ENCODE peak calls at places on chromosome 10, in eight cellular contexts. One of them, this sample, is unnamed.

GRCh38 chr10:112958275-112958995 is 8.4 kb downstream of the TCF7L2 start:
- DNase-seq in kidney epithelial cell: peak; percentile 85
- DNase-seq in NCI-H2029: no peak
- DNase-seq in DMS53: no peak
- DNase-seq in choroid plexus epithelial cell: peak; percentile 95
- DNase-seq in endodermal cell: no peak
- DNase-seq in CD8-positive, alpha-beta T cell: no peak
- DNase-seq in HCEC 1CT: peak; percentile 92
- DNase-seq in this sample: no peak

GRCh38 chr10:117168135-117168674 is 29.1 kb upstream of the KCNK18 start:
- DNase-seq in kidney epithelial cell: no peak
- DNase-seq in NCI-H2029: no peak
- DNase-seq in DMS53: peak; percentile 69
- DNase-seq in choroid plexus epithelial cell: peak; percentile 22
- DNase-seq in endodermal cell: peak; percentile 92
- DNase-seq in CD8-positive, alpha-beta T cell: peak; percentile 45
- DNase-seq in HCEC 1CT: peak; percentile 34
- DNase-seq in this sample: no peak

GRCh38 chr10:47364911-47365310 is 16.7 kb downstream of the RBP3 start:
- DNase-seq in kidney epithelial cell: no peak
- DNase-seq in NCI-H2029: no peak
- DNase-seq in DMS53: no peak
- DNase-seq in choroid plexus epithelial cell: no peak
- DNase-seq in endodermal cell: no peak
- DNase-seq in CD8-positive, alpha-beta T cell: no peak
- DNase-seq in HCEC 1CT: no peak
- DNase-seq in this sample: no peak

GRCh38 chr10:113434950-113435349 is 117.9 kb upstream of the HABP2 start:
- DNase-seq in kidney epithelial cell: no peak
- DNase-seq in NCI-H2029: no peak
- DNase-seq in DMS53: no peak
- DNase-seq in choroid plexus epithelial cell: no peak
- DNase-seq in endodermal cell: no peak
- DNase-seq in CD8-positive, alpha-beta T cell: no peak
- DNase-seq in HCEC 1CT: no peak
- DNase-seq in this sample: no peak

GRCh38 chr10:120048358-120048757 is 155.8 kb downstream of the SEC23IP start:
- DNase-seq in kidney epithelial cell: no peak
- DNase-seq in NCI-H2029: no peak
- DNase-seq in DMS53: no peak
- DNase-seq in choroid plexus epithelial cell: no peak
- DNase-seq in endodermal cell: no peak
- DNase-seq in CD8-positive, alpha-beta T cell: no peak
- DNase-seq in HCEC 1CT: no peak
- DNase-seq in this sample: no peak

GRCh38 chr10:122130474-122131110 is 140.5 kb upstream of the BTBD16 start:
- DNase-seq in kidney epithelial cell: no peak
- DNase-seq in NCI-H2029: no peak
- DNase-seq in DMS53: no peak
- DNase-seq in choroid plexus epithelial cell: peak; percentile 58
- DNase-seq in endodermal cell: no peak
- DNase-seq in CD8-positive, alpha-beta T cell: no peak
- DNase-seq in HCEC 1CT: no peak
- DNase-seq in this sample: no peak

GRCh38 chr10:79068562-79069324 is at the start of gene ZMIZ1:
- DNase-seq in kidney epithelial cell: peak; percentile 61
- DNase-seq in NCI-H2029: peak; percentile 67
- DNase-seq in DMS53: peak; percentile 96
- DNase-seq in choroid plexus epithelial cell: peak; percentile 94
- DNase-seq in endodermal cell: peak; percentile 95
- DNase-seq in CD8-positive, alpha-beta T cell: peak; percentile 74
- DNase-seq in HCEC 1CT: peak; percentile 96
- DNase-seq in this sample: peak; percentile 98

GRCh38 chr10:78973901-78974408 is 94.8 kb upstream of the ZMIZ1 start:
- DNase-seq in kidney epithelial cell: no peak
- DNase-seq in NCI-H2029: peak; percentile 83
- DNase-seq in DMS53: peak; percentile 96
- DNase-seq in choroid plexus epithelial cell: peak; percentile 67
- DNase-seq in endodermal cell: peak; percentile 94
- DNase-seq in CD8-positive, alpha-beta T cell: peak; percentile 29
- DNase-seq in HCEC 1CT: peak; percentile 67
- DNase-seq in this sample: no peak

GRCh38 chr10:79483299-79483698 is 29.0 kb upstream of the EIF5AL1 start:
- DNase-seq in kidney epithelial cell: no peak
- DNase-seq in NCI-H2029: no peak
- DNase-seq in DMS53: no peak
- DNase-seq in choroid plexus epithelial cell: no peak
- DNase-seq in endodermal cell: no peak
- DNase-seq in CD8-positive, alpha-beta T cell: no peak
- DNase-seq in HCEC 1CT: no peak
- DNase-seq in this sample: no peak

GRCh38 chr10:118840071-118840775 is 85.5 kb upstream of the CACUL1 start:
- DNase-seq in kidney epithelial cell: peak; percentile 19
- DNase-seq in NCI-H2029: no peak
- DNase-seq in DMS53: peak; percentile 55
- DNase-seq in choroid plexus epithelial cell: peak; percentile 28
- DNase-seq in endodermal cell: peak; percentile 60
- DNase-seq in CD8-positive, alpha-beta T cell: no peak
- DNase-seq in HCEC 1CT: peak; percentile 34
- DNase-seq in this sample: no peak

GRCh38 chr10:55497893-55498499 is 697.0 kb upstream of the PCDH15 start:
- DNase-seq in kidney epithelial cell: no peak
- DNase-seq in NCI-H2029: no peak
- DNase-seq in DMS53: no peak
- DNase-seq in choroid plexus epithelial cell: no peak
- DNase-seq in endodermal cell: no peak
- DNase-seq in CD8-positive, alpha-beta T cell: no peak
- DNase-seq in HCEC 1CT: no peak
- DNase-seq in this sample: no peak

GRCh38 chr10:31133628-31134302 is 102.1 kb upstream of the ZNF438 start:
- DNase-seq in kidney epithelial cell: no peak
- DNase-seq in NCI-H2029: peak; percentile 51
- DNase-seq in DMS53: peak; percentile 90
- DNase-seq in choroid plexus epithelial cell: peak; percentile 87
- DNase-seq in endodermal cell: peak; percentile 88
- DNase-seq in CD8-positive, alpha-beta T cell: peak; percentile 48
- DNase-seq in HCEC 1CT: peak; percentile 68
- DNase-seq in this sample: peak; percentile 95

GRCh38 chr10:3225589-3225988 is 53.0 kb upstream of the PITRM1 start:
- DNase-seq in kidney epithelial cell: no peak
- DNase-seq in NCI-H2029: no peak
- DNase-seq in DMS53: no peak
- DNase-seq in choroid plexus epithelial cell: peak; percentile 80
- DNase-seq in endodermal cell: no peak
- DNase-seq in CD8-positive, alpha-beta T cell: no peak
- DNase-seq in HCEC 1CT: peak; percentile 54
- DNase-seq in this sample: no peak

GRCh38 chr10:7526017-7526400 is 115.2 kb upstream of the SFMBT2 start:
- DNase-seq in kidney epithelial cell: no peak
- DNase-seq in NCI-H2029: no peak
- DNase-seq in DMS53: peak; percentile 30
- DNase-seq in choroid plexus epithelial cell: no peak
- DNase-seq in endodermal cell: peak; percentile 57
- DNase-seq in CD8-positive, alpha-beta T cell: no peak
- DNase-seq in HCEC 1CT: no peak
- DNase-seq in this sample: no peak

GRCh38 chr10:69179743-69180524 is at the start of gene SUPV3L1:
- DNase-seq in kidney epithelial cell: peak; percentile 97
- DNase-seq in NCI-H2029: peak; percentile 92
- DNase-seq in DMS53: peak; percentile 99
- DNase-seq in choroid plexus epithelial cell: peak; percentile 99
- DNase-seq in endodermal cell: peak; percentile 94
- DNase-seq in CD8-positive, alpha-beta T cell: peak; percentile 76
- DNase-seq in HCEC 1CT: peak; percentile 97
- DNase-seq in this sample: peak; percentile 97

GRCh38 chr10:60801538-60801937 is 23.3 kb downstream of the CDK1 start:
- DNase-seq in kidney epithelial cell: no peak
- DNase-seq in NCI-H2029: no peak
- DNase-seq in DMS53: peak; percentile 67
- DNase-seq in choroid plexus epithelial cell: peak; percentile 39
- DNase-seq in endodermal cell: no peak
- DNase-seq in CD8-positive, alpha-beta T cell: no peak
- DNase-seq in HCEC 1CT: peak; percentile 21
- DNase-seq in this sample: no peak

GRCh38 chr10:102342462-102342861 is 53.0 kb upstream of the NFKB2 start:
- DNase-seq in kidney epithelial cell: no peak
- DNase-seq in NCI-H2029: no peak
- DNase-seq in DMS53: no peak
- DNase-seq in choroid plexus epithelial cell: no peak
- DNase-seq in endodermal cell: peak; percentile 70
- DNase-seq in CD8-positive, alpha-beta T cell: no peak
- DNase-seq in HCEC 1CT: no peak
- DNase-seq in this sample: no peak

GRCh38 chr10:48604408-48605263 is at the start of gene ARHGAP22:
- DNase-seq in kidney epithelial cell: no peak
- DNase-seq in NCI-H2029: no peak
- DNase-seq in DMS53: no peak
- DNase-seq in choroid plexus epithelial cell: no peak
- DNase-seq in endodermal cell: peak; percentile 81
- DNase-seq in CD8-positive, alpha-beta T cell: no peak
- DNase-seq in HCEC 1CT: peak; percentile 78
- DNase-seq in this sample: peak; percentile 91

GRCh38 chr10:101066146-101066889 is 4.5 kb downstream of the KAZALD1 start:
- DNase-seq in kidney epithelial cell: no peak
- DNase-seq in NCI-H2029: peak; percentile 34
- DNase-seq in DMS53: peak; percentile 93
- DNase-seq in choroid plexus epithelial cell: peak; percentile 52
- DNase-seq in endodermal cell: peak; percentile 79
- DNase-seq in CD8-positive, alpha-beta T cell: peak; percentile 27
- DNase-seq in HCEC 1CT: peak; percentile 78
- DNase-seq in this sample: no peak

GRCh38 chr10:74213571-74214162 is 62.6 kb downstream of the ADK start:
- DNase-seq in kidney epithelial cell: no peak
- DNase-seq in NCI-H2029: no peak
- DNase-seq in DMS53: peak; percentile 62
- DNase-seq in choroid plexus epithelial cell: peak; percentile 78
- DNase-seq in endodermal cell: peak; percentile 64
- DNase-seq in CD8-positive, alpha-beta T cell: peak; percentile 36
- DNase-seq in HCEC 1CT: peak; percentile 62
- DNase-seq in this sample: no peak

GRCh38 chr10:48526371-48526821 is 78.5 kb downstream of the ARHGAP22 start:
- DNase-seq in kidney epithelial cell: peak; percentile 61
- DNase-seq in NCI-H2029: no peak
- DNase-seq in DMS53: no peak
- DNase-seq in choroid plexus epithelial cell: peak; percentile 66
- DNase-seq in endodermal cell: peak; percentile 51
- DNase-seq in CD8-positive, alpha-beta T cell: no peak
- DNase-seq in HCEC 1CT: peak; percentile 83
- DNase-seq in this sample: no peak

GRCh38 chr10:6082496-6083395 is 6.1 kb upstream of the RBM17 start:
- DNase-seq in kidney epithelial cell: no peak
- DNase-seq in NCI-H2029: no peak
- DNase-seq in DMS53: no peak
- DNase-seq in choroid plexus epithelial cell: no peak
- DNase-seq in endodermal cell: no peak
- DNase-seq in CD8-positive, alpha-beta T cell: no peak
- DNase-seq in HCEC 1CT: no peak
- DNase-seq in this sample: no peak

GRCh38 chr10:125411724-125412123 is 251.4 kb upstream of the CTBP2 start:
- DNase-seq in kidney epithelial cell: peak; percentile 68
- DNase-seq in NCI-H2029: no peak
- DNase-seq in DMS53: peak; percentile 14
- DNase-seq in choroid plexus epithelial cell: peak; percentile 85
- DNase-seq in endodermal cell: no peak
- DNase-seq in CD8-positive, alpha-beta T cell: no peak
- DNase-seq in HCEC 1CT: peak; percentile 88
- DNase-seq in this sample: no peak